ENCODE peak calls at places on chromosomes 7 and 10, in six cellular contexts. E is non-pigmented ciliary epithelial cell, K is iPS-NIHi11, D is RPMI8226, T is T-helper 1 cell, O is COR-L47. M is an unnamed sample.

GRCh38 chr10:129825221-129825620 is 138.9 kb downstream of the EBF3 start:
- DNase-seq in E (no peak), K (no peak), D (no peak), T (no peak), O (no peak), M (no peak)

GRCh38 chr10:79938728-79939380 is 10.1 kb downstream of the SFTPD start:
- DNase-seq in E (no peak), K (no peak), D (no peak), T (no peak), O (no peak), M (no peak)

GRCh38 chr10:79244841-79245504 is 102.3 kb upstream of the PPIF start:
- DNase-seq in E (no peak), K (no peak), D (peak), T (no peak), O (no peak), M (no peak)

GRCh38 chr10:69846252-69847000 is 44.7 kb downstream of the COL13A1 start:
- DNase-seq in E (no peak), K (no peak), D (peak), T (no peak), O (no peak), M (no peak)

GRCh38 chr10:24418532-24418931 is 209.6 kb downstream of the KIAA1217 start:
- DNase-seq in E (no peak), K (no peak), D (peak), T (no peak), O (no peak), M (no peak)

GRCh38 chr10:43268491-43268890 is 1.6 kb upstream of the RASGEF1A start:
- DNase-seq in E (no peak), K (no peak), D (no peak), T (no peak), O (no peak), M (no peak)

GRCh38 chr7:28754027-28754426 is 204.1 kb downstream of the TRIL start:
- DNase-seq in E (no peak), K (peak), D (peak), T (no peak), O (no peak), M (no peak)

GRCh38 chr7:131581241-131582157 is 25.1 kb upstream of the PODXL start:
- DNase-seq in E (no peak), K (no peak), D (no peak), T (no peak), O (no peak), M (peak)

GRCh38 chr10:12417341-12417740 is 68.0 kb downstream of the CAMK1D start:
- DNase-seq in E (no peak), K (no peak), D (no peak), T (no peak), O (no peak), M (peak)

GRCh38 chr7:107080099-107080505 is 35.6 kb downstream of the PRKAR2B start:
- DNase-seq in E (no peak), K (no peak), D (no peak), T (no peak), O (no peak), M (no peak)

GRCh38 chr10:75042292-75042974 is 69.0 kb upstream of the SAMD8 start:
- DNase-seq in E (peak), K (no peak), D (no peak), T (no peak), O (no peak), M (no peak)

GRCh38 chr7:20744913-20745587 is 41.6 kb downstream of the SP8 start:
- DNase-seq in E (no peak), K (peak), D (no peak), T (no peak), O (no peak), M (no peak)

GRCh38 chr10:126504761-126505112 is 116.5 kb upstream of the ADAM12 start:
- DNase-seq in E (no peak), K (no peak), D (no peak), T (no peak), O (no peak), M (no peak)

GRCh38 chr7:81284576-81284975 is 365.7 kb upstream of the SEMA3C start:
- DNase-seq in E (peak), K (no peak), D (no peak), T (no peak), O (no peak), M (no peak)

GRCh38 chr7:28348631-28349030 is 63.7 kb upstream of the CREB5 start:
- DNase-seq in E (no peak), K (peak), D (no peak), T (no peak), O (no peak), M (no peak)

GRCh38 chr10:20221353-20221752 is 405.1 kb downstream of the PLXDC2 start:
- DNase-seq in E (no peak), K (no peak), D (no peak), T (no peak), O (no peak), M (no peak)

GRCh38 chr10:11573497-11573896 is 38.0 kb downstream of the USP6NL start:
- DNase-seq in E (no peak), K (no peak), D (no peak), T (no peak), O (no peak), M (no peak)

GRCh38 chr10:132389631-132390454 is 7.2 kb upstream of the PWWP2B start:
- DNase-seq in E (no peak), K (peak), D (peak), T (peak), O (peak), M (no peak)

GRCh38 chr7:18345641-18346234 is 149.8 kb upstream of the HDAC9 start:
- DNase-seq in E (no peak), K (peak), D (peak), T (no peak), O (peak), M (no peak)

GRCh38 chr10:93947055-93947454 is 46.7 kb upstream of the PLCE1 start:
- DNase-seq in E (peak), K (peak), D (no peak), T (no peak), O (no peak), M (peak)

GRCh38 chr7:81211617-81212016 is 292.8 kb upstream of the SEMA3C start:
- DNase-seq in E (peak), K (no peak), D (no peak), T (no peak), O (no peak), M (no peak)

GRCh38 chr7:128115326-128115820 is 84.1 kb upstream of the LRRC4 start:
- DNase-seq in E (no peak), K (no peak), D (no peak), T (no peak), O (no peak), M (no peak)

GRCh38 chr10:125003146-125003900 is 61.4 kb downstream of the ZRANB1 start:
- DNase-seq in E (no peak), K (no peak), D (no peak), T (peak), O (no peak), M (peak)